ENCODE peak calls at places on chromosomes 13 and 19, in seven cellular contexts. R is fibroblast of villous mesenchyme; G is tibial nerve; D is mesendoderm; E is CD8-positive, alpha-beta memory T cell; L is mesenchymal stem cell; S is fibroblast of the aortic adventitia. J is an unnamed sample.

GRCh38 chr13:110185696-110186095 is 121.3 kb downstream of the COL4A1 start:
- DNase-seq in L (peak), G (no peak), E (no peak), D (no peak), R (peak), S (no peak), J (no peak)

GRCh38 chr19:47854459-47854858 is 4.6 kb upstream of the TPRX2 start:
- DNase-seq in D (no peak), L (no peak), S (no peak), E (no peak), R (no peak), G (no peak), J (no peak)

GRCh38 chr19:55376381-55376933 is at the start of gene TMEM190:
- DNase-seq in G (no peak), L (no peak), E (no peak), D (peak), S (no peak), R (no peak), J (no peak)

GRCh38 chr19:54551950-54552912 is 21.4 kb upstream of the LILRA2 start:
- DNase-seq in L (no peak), D (no peak), E (no peak), R (no peak), G (peak), S (no peak), J (no peak)

GRCh38 chr13:100275746-100276145 is 186.9 kb downstream of the PCCA start:
- DNase-seq in G (no peak), S (no peak), R (peak), L (no peak), E (no peak), D (no peak), J (no peak)

GRCh38 chr13:73107459-73107858 is 48.7 kb downstream of the KLF5 start:
- DNase-seq in S (no peak), E (no peak), R (no peak), D (peak), L (no peak), G (no peak), J (no peak)

GRCh38 chr19:46745521-46746280 is at the start of gene FKRP:
- DNase-seq in G (no peak), L (peak), S (no peak), R (no peak), D (no peak), E (peak), J (no peak)

GRCh38 chr13:36211567-36211966 is 2.8 kb downstream of the SOHLH2 start:
- DNase-seq in G (no peak), S (no peak), E (no peak), R (no peak), D (no peak), L (no peak), J (no peak)

GRCh38 chr19:9171393-9171991 is 7.3 kb upstream of the OR7D2 start:
- DNase-seq in L (no peak), R (peak), D (no peak), E (no peak), G (peak), S (peak), J (no peak)

GRCh38 chr13:59211636-59212035 is 952.1 kb downstream of the DIAPH3 start:
- DNase-seq in G (no peak), R (no peak), D (no peak), E (no peak), L (no peak), S (no peak), J (no peak)

GRCh38 chr19:51938936-51939335 is 11.7 kb downstream of the ZNF613 start:
- DNase-seq in L (no peak), D (no peak), E (no peak), R (no peak), S (no peak), G (no peak), J (no peak)

GRCh38 chr13:44331912-44332840 is 41.4 kb upstream of the SERP2 start:
- DNase-seq in D (no peak), R (peak), L (peak), G (peak), S (peak), E (no peak), J (peak)

GRCh38 chr19:6509118-6509971 is 7.2 kb upstream of the TUBB4A start:
- DNase-seq in R (no peak), S (no peak), D (no peak), E (no peak), L (no peak), G (no peak), J (no peak)

GRCh38 chr19:48603001-48603400 is 3.5 kb upstream of the SPACA4 start:
- DNase-seq in L (no peak), E (no peak), G (no peak), D (no peak), R (no peak), S (no peak), J (no peak)

GRCh38 chr13:100208596-100208995 is 119.7 kb downstream of the PCCA start:
- DNase-seq in E (no peak), G (no peak), R (no peak), S (no peak), L (no peak), D (no peak), J (no peak)

GRCh38 chr19:55586976-55587668 is 6.5 kb upstream of the ZNF579 start:
- DNase-seq in S (peak), E (peak), D (peak), G (peak), L (peak), R (peak), J (peak)

GRCh38 chr13:104015646-104016396 is 949.6 kb upstream of the SLC10A2 start:
- DNase-seq in G (no peak), S (peak), L (peak), E (no peak), R (peak), D (no peak), J (no peak)

GRCh38 chr19:43560687-43561086 is 14.6 kb downstream of the XRCC1 start:
- DNase-seq in D (peak), S (no peak), R (peak), L (peak), E (no peak), G (no peak), J (no peak)

GRCh38 chr19:56837892-56838679 is 2.4 kb downstream of the PEG3 start:
- DNase-seq in D (peak), G (peak), E (no peak), L (no peak), R (peak), S (no peak), J (peak)

GRCh38 chr19:49851456-49852259 is 699 bp downstream of the PTOV1 start:
- DNase-seq in E (no peak), S (no peak), G (no peak), D (peak), L (no peak), R (peak), J (no peak)

GRCh38 chr13:35703061-35703460 is 226.6 kb upstream of the MAB21L1 start:
- DNase-seq in G (no peak), L (no peak), R (no peak), D (no peak), S (peak), E (no peak), J (no peak)

GRCh38 chr13:104105418-104106355 is 1039.5 kb upstream of the SLC10A2 start:
- DNase-seq in E (no peak), L (no peak), G (no peak), R (peak), S (no peak), D (no peak), J (no peak)

GRCh38 chr13:98328511-98328910 is 151.4 kb upstream of the RNF113B start:
- DNase-seq in R (peak), S (no peak), L (peak), E (no peak), D (no peak), G (no peak), J (no peak)

GRCh38 chr13:98847780-98848179 is 95.3 kb upstream of the SLC15A1 start:
- DNase-seq in L (no peak), G (no peak), S (no peak), R (no peak), D (peak), E (no peak), J (no peak)

GRCh38 chr19:3374369-3375112 is 8.2 kb downstream of the NFIC start:
- DNase-seq in D (no peak), L (no peak), E (no peak), S (no peak), G (peak), R (no peak), J (peak)

GRCh38 chr19:45825917-45826893 is 11.1 kb upstream of the RSPH6A start:
- DNase-seq in L (no peak), E (no peak), R (no peak), S (no peak), G (no peak), D (no peak), J (no peak)

GRCh38 chr13:60282708-60283107 is 114.3 kb upstream of the TDRD3 start:
- DNase-seq in L (no peak), S (no peak), D (no peak), R (no peak), E (no peak), G (no peak), J (no peak)

GRCh38 chr13:113904411-113904810 is 40.5 kb upstream of the GAS6 start:
- DNase-seq in G (peak), D (peak), E (peak), S (peak), R (peak), L (peak), J (peak)

GRCh38 chr19:50983625-50984292 is at the start of gene KLK7:
- DNase-seq in E (no peak), D (no peak), R (no peak), L (no peak), S (no peak), G (no peak), J (no peak)

GRCh38 chr19:34502582-34503545 is 21.3 kb downstream of the WTIP start:
- DNase-seq in G (no peak), E (no peak), R (no peak), D (no peak), S (peak), L (peak), J (peak)

GRCh38 chr19:40089462-40089861 is 1.3 kb downstream of the ZNF780A start:
- DNase-seq in E (no peak), G (no peak), D (no peak), S (peak), L (peak), R (peak), J (no peak)

GRCh38 chr19:45451181-45451849 is 16.5 kb upstream of the FOSB start:
- DNase-seq in R (peak), S (peak), G (no peak), L (peak), D (peak), E (peak), J (no peak)

GRCh38 chr13:106230450-106230849 is 305.0 kb downstream of the EFNB2 start:
- DNase-seq in E (no peak), D (no peak), R (peak), L (peak), S (peak), G (no peak), J (no peak)

GRCh38 chr13:29654807-29655547 is 59.5 kb upstream of the SLC7A1 start:
- DNase-seq in R (no peak), G (no peak), S (peak), L (no peak), D (no peak), E (no peak), J (no peak)

GRCh38 chr13:42333613-42334328 is 61.8 kb downstream of the AKAP11 start:
- DNase-seq in G (no peak), L (peak), D (peak), S (peak), R (peak), E (peak), J (no peak)

GRCh38 chr19:30426864-30427263 is 54.7 kb downstream of the ZNF536 start:
- DNase-seq in G (no peak), R (no peak), L (no peak), D (no peak), E (no peak), S (no peak), J (no peak)
- H3K4me3 ChIP-seq in G (no peak), R (no peak), L (no peak), D (no peak), E (no peak), S (no peak), J (no peak)

GRCh38 chr13:112680741-112681360 is 9.0 kb upstream of the ATP11A start:
- DNase-seq in D (no peak), G (no peak), S (no peak), E (no peak), L (no peak), R (no peak), J (peak)
- H3K4me3 ChIP-seq in D (no peak), G (no peak), S (no peak), E (no peak), L (no peak), R (no peak), J (no peak)

DNA sequence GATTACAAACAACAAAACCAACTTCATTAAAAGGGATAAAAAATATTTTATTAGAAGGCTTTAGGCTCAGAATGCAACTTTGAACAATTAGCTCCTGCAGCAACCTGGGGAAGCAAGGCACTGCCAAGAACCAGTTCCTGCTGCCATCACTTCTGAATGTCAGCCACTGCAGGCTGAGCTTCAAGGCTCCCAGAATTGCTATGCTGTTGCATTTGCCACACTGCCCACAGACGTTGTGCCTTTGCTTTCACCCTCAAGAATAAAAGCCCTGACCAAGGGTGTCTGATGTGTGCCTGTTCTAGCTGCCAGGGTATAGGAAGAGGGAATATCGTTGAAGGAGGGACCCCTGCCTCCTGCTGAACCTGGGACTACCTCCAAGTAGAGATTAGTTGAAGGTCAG is 238.4 kb downstream of the ITGBL1 start:
- DNase-seq in R (no peak), E (no peak), G (no peak), L (no peak), S (no peak), D (no peak), J (no peak)
- H3K4me3 ChIP-seq in R (no peak), E (no peak), G (no peak), L (no peak), S (no peak), D (no peak), J (no peak)

GRCh38 chr13:49368688-49369087 is 75.2 kb downstream of the CAB39L start:
- DNase-seq in G (no peak), S (no peak), D (no peak), R (no peak), L (no peak), E (no peak), J (no peak)
- H3K4me3 ChIP-seq in G (no peak), S (no peak), D (no peak), R (no peak), L (no peak), E (no peak), J (no peak)

GRCh38 chr19:41564515-41565383 is 11.2 kb upstream of the CEACAM21 start:
- DNase-seq in D (peak), S (no peak), L (peak), E (no peak), R (no peak), G (no peak), J (peak)
- H3K4me3 ChIP-seq in D (no peak), S (no peak), L (no peak), E (peak), R (no peak), G (no peak), J (peak)

GRCh38 chr13:112771139-112771876 is 81.5 kb downstream of the ATP11A start:
- DNase-seq in G (no peak), E (no peak), D (no peak), L (no peak), R (no peak), S (no peak), J (no peak)

GRCh38 chr13:112772929-112773328 is 83.1 kb downstream of the ATP11A start:
- DNase-seq in G (no peak), E (no peak), R (no peak), D (no peak), L (no peak), S (no peak), J (no peak)

GRCh38 chr13:112772539-112772909 is 82.7 kb downstream of the ATP11A start:
- DNase-seq in E (no peak), D (no peak), G (no peak), S (no peak), R (no peak), L (no peak), J (no peak)

GRCh38 chr13:112770504-112770903 is 80.7 kb downstream of the ATP11A start:
- DNase-seq in R (no peak), G (no peak), E (no peak), D (no peak), S (no peak), L (no peak), J (no peak)

GRCh38 chr13:112771877-112772538 is 82.2 kb downstream of the ATP11A start:
- DNase-seq in L (no peak), R (no peak), S (no peak), G (no peak), E (no peak), D (no peak), J (no peak)
- H3K4me3 ChIP-seq in L (no peak), R (no peak), S (no peak), G (no peak), E (no peak), D (no peak), J (no peak)

GRCh38 chr19:12788682-12789097 is 2.6 kb upstream of the JUNB start:
- DNase-seq in S (peak), D (peak), E (peak), L (peak), R (peak), G (peak), J (peak)

GRCh38 chr19:12788025-12788681 is 3.1 kb upstream of the JUNB start:
- DNase-seq in L (peak), D (no peak), E (no peak), G (no peak), S (peak), R (no peak), J (no peak)

GRCh38 chr19:12789904-12790619 is 1.2 kb upstream of the JUNB start:
- DNase-seq in R (peak), E (peak), D (peak), L (peak), S (peak), G (peak), J (peak)

GRCh38 chr19:12790628-12791344 is 500 bp upstream of the JUNB start:
- DNase-seq in E (no peak), L (peak), S (no peak), G (no peak), R (no peak), D (no peak), J (peak)

GRCh38 chr19:12789098-12789903 is 2.0 kb upstream of the JUNB start:
- DNase-seq in E (no peak), R (peak), S (peak), D (peak), G (no peak), L (peak), J (no peak)
- H3K4me3 ChIP-seq in E (no peak), R (peak), S (peak), D (no peak), G (peak), L (peak), J (peak)

DNA sequence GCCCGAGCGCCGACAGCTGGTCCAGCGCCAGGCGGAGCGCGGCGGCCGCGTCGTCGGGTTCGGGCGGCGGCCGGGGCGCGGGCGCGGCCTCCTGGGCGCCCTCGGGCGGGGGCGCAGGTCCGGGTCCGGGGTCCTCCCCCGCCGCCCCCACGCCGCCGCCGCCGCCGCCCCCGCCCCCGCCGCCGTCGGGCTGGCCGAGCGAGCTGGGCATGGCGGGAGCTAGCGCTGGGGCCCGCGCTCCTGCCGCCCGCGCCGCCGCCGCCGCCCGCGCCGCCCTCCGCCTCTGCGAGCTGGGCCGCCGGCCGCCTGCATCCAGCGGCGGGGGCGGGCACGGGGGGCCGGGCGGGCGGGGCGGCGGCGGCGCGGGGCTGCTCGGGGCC is 287 bp downstream of the MEX3D start:
- DNase-seq in S (no peak), G (no peak), R (no peak), E (no peak), D (no peak), L (no peak), J (no peak)
- H3K4me3 ChIP-seq in S (peak), G (peak), R (peak), E (no peak), D (no peak), L (peak), J (no peak)

DNA sequence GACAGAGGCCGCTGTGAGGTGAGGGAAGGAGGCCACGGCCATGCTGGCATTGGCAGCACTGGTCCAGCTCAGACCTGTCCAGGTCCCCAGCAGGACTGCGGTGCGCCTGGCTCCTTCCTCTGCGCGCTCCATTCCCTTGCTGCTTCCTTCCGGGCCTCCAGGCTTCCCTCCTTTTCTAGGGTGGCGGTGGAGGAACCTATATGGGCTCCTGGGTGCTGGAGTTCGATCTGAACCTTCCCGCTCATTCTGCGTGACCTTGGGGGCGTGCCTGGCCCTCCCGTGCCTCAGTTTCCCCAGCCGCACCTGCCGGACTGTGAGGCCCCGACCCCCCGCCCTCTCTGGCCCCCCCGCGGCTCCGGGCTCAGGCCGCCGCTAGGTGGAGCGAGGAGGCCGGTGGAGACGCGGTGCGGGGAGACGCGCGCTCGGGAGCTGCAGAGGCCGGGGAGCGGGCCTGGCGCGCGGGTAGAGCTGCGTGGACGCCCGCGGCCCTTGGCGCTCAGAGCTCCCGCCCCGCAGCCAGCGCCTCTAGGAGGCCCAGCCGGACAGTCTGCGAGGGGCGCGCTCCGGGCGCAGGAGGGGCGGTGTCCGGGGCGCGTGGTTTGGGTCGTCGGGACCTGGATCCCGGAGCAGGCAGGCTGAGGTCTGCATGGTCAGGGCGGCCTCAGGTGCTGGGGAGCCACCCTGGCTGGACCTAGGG is 29.9 kb downstream of the EFNA2 start:
- DNase-seq in R (peak), E (peak), G (no peak), S (peak), L (peak), D (peak), J (no peak)
- H3K4me3 ChIP-seq in R (no peak), E (no peak), G (no peak), S (no peak), L (peak), D (no peak), J (no peak)